ENCODE peak calls at places on chromosome 5, in four cellular contexts. One of them, this sample, is unnamed.

GRCh38 chr5:68287976-68288755 is 72.6 kb downstream of the PIK3R1 start:
- DNase-seq in mesenchymal stem cell: peak; percentile 72
- DNase-seq in DND-41: peak; percentile 69
- DNase-seq in colonic mucosa: peak; percentile 74
- DNase-seq in this sample: peak; percentile 62

GRCh38 chr5:134148316-134148715 is 28.4 kb downstream of the SKP1 start:
- DNase-seq in DND-41: no peak
- DNase-seq in mesenchymal stem cell: no peak
- DNase-seq in colonic mucosa: no peak
- DNase-seq in this sample: no peak

GRCh38 chr5:126920291-126920690 is 110.1 kb downstream of the MARCHF3 start:
- DNase-seq in mesenchymal stem cell: no peak
- DNase-seq in colonic mucosa: no peak
- DNase-seq in DND-41: no peak
- DNase-seq in this sample: peak; percentile 22

GRCh38 chr5:95739857-95740256 is 8.7 kb downstream of the RHOBTB3 start:
- DNase-seq in colonic mucosa: no peak
- DNase-seq in DND-41: no peak
- DNase-seq in mesenchymal stem cell: no peak
- DNase-seq in this sample: no peak

GRCh38 chr5:126814721-126815404 is 37.9 kb downstream of the LMNB1 start:
- DNase-seq in DND-41: no peak
- DNase-seq in mesenchymal stem cell: peak; percentile 39
- DNase-seq in colonic mucosa: no peak
- DNase-seq in this sample: peak; percentile 48

GRCh38 chr5:140076788-140077187 is 33.7 kb upstream of the NRG2 start:
- DNase-seq in colonic mucosa: no peak
- DNase-seq in DND-41: no peak
- DNase-seq in mesenchymal stem cell: no peak
- DNase-seq in this sample: no peak

GRCh38 chr5:35101016-35101415 is 53.3 kb upstream of the AGXT2 start:
- DNase-seq in DND-41: no peak
- DNase-seq in mesenchymal stem cell: no peak
- DNase-seq in colonic mucosa: no peak
- DNase-seq in this sample: no peak

GRCh38 chr5:117667105-117667504 is 1092.5 kb upstream of the SEMA6A start:
- DNase-seq in DND-41: no peak
- DNase-seq in colonic mucosa: no peak
- DNase-seq in mesenchymal stem cell: no peak
- DNase-seq in this sample: no peak

GRCh38 chr5:176985516-176985915 is 21.1 kb downstream of the UIMC1 start:
- DNase-seq in colonic mucosa: no peak
- DNase-seq in DND-41: peak; percentile 65
- DNase-seq in mesenchymal stem cell: no peak
- DNase-seq in this sample: no peak

GRCh38 chr5:181109489-181110013 is 21.4 kb downstream of the OR2V1 start:
- DNase-seq in colonic mucosa: no peak
- DNase-seq in mesenchymal stem cell: no peak
- DNase-seq in DND-41: no peak
- DNase-seq in this sample: no peak

GRCh38 chr5:67146574-67146973 is 50.0 kb downstream of the CD180 start:
- DNase-seq in mesenchymal stem cell: peak; percentile 3
- DNase-seq in colonic mucosa: no peak
- DNase-seq in DND-41: no peak
- DNase-seq in this sample: peak; percentile 77

GRCh38 chr5:120538149-120538548 is 74.0 kb downstream of the PRR16 start:
- DNase-seq in colonic mucosa: no peak
- DNase-seq in DND-41: no peak
- DNase-seq in mesenchymal stem cell: peak; percentile 35
- DNase-seq in this sample: peak; percentile 53

GRCh38 chr5:67161767-67162166 is 34.8 kb downstream of the CD180 start:
- DNase-seq in mesenchymal stem cell: no peak
- DNase-seq in DND-41: no peak
- DNase-seq in colonic mucosa: no peak
- DNase-seq in this sample: no peak

GRCh38 chr5:176596689-176597416 is 13.1 kb downstream of the GPRIN1 start:
- DNase-seq in mesenchymal stem cell: peak; percentile 35
- DNase-seq in colonic mucosa: peak; percentile 54
- DNase-seq in DND-41: no peak
- DNase-seq in this sample: no peak

GRCh38 chr5:171272996-171273970 is 35.8 kb upstream of the TLX3 start:
- DNase-seq in mesenchymal stem cell: peak; percentile 16
- DNase-seq in colonic mucosa: no peak
- DNase-seq in DND-41: peak; percentile 38
- DNase-seq in this sample: peak; percentile 51

GRCh38 chr5:31768046-31768445 is 129.1 kb downstream of the PDZD2 start:
- DNase-seq in mesenchymal stem cell: no peak
- DNase-seq in colonic mucosa: no peak
- DNase-seq in DND-41: no peak
- DNase-seq in this sample: no peak

GRCh38 chr5:66415208-66415607 is 181.0 kb upstream of the MAST4 start:
- DNase-seq in colonic mucosa: no peak
- DNase-seq in DND-41: no peak
- DNase-seq in mesenchymal stem cell: no peak
- DNase-seq in this sample: peak; percentile 22

GRCh38 chr5:35205606-35206005 is 24.7 kb downstream of the PRLR start:
- DNase-seq in colonic mucosa: no peak
- DNase-seq in DND-41: no peak
- DNase-seq in mesenchymal stem cell: no peak
- DNase-seq in this sample: no peak

GRCh38 chr5:165258188-165258855 is 1752.9 kb downstream of the MAT2B start:
- DNase-seq in DND-41: no peak
- DNase-seq in colonic mucosa: no peak
- DNase-seq in mesenchymal stem cell: peak; percentile 33
- DNase-seq in this sample: no peak

GRCh38 chr5:6722015-6722414 is 8.8 kb downstream of the TENT4A start:
- DNase-seq in mesenchymal stem cell: peak; percentile 47
- DNase-seq in colonic mucosa: no peak
- DNase-seq in DND-41: no peak
- DNase-seq in this sample: peak; percentile 52

GRCh38 chr5:84069608-84070179 is 315.0 kb downstream of the EDIL3 start:
- DNase-seq in mesenchymal stem cell: no peak
- DNase-seq in colonic mucosa: no peak
- DNase-seq in DND-41: no peak
- DNase-seq in this sample: no peak

GRCh38 chr5:177371120-177371537 is 13.1 kb upstream of the SLC34A1 start:
- DNase-seq in colonic mucosa: no peak
- DNase-seq in mesenchymal stem cell: no peak
- DNase-seq in DND-41: no peak
- DNase-seq in this sample: no peak

GRCh38 chr5:178223828-178224335 is 8.7 kb downstream of the PHYKPL start:
- DNase-seq in mesenchymal stem cell: no peak
- DNase-seq in colonic mucosa: no peak
- DNase-seq in DND-41: no peak
- DNase-seq in this sample: no peak

GRCh38 chr5:34743878-34744277 is 87.8 kb downstream of the RAI14 start:
- DNase-seq in colonic mucosa: no peak
- DNase-seq in mesenchymal stem cell: peak; percentile 96
- DNase-seq in DND-41: no peak
- DNase-seq in this sample: peak; percentile 81

GRCh38 chr5:179793470-179794139 is at the start of gene LTC4S:
- DNase-seq in DND-41: peak; percentile 60
- DNase-seq in mesenchymal stem cell: no peak
- DNase-seq in colonic mucosa: peak; percentile 67
- DNase-seq in this sample: no peak

GRCh38 chr5:145161384-145161783 is 673.8 kb downstream of the PRELID2 start:
- DNase-seq in DND-41: no peak
- DNase-seq in mesenchymal stem cell: no peak
- DNase-seq in colonic mucosa: no peak
- DNase-seq in this sample: no peak

GRCh38 chr5:139475865-139476651 is 5.3 kb downstream of the SMIM33 start:
- DNase-seq in DND-41: no peak
- DNase-seq in mesenchymal stem cell: no peak
- DNase-seq in colonic mucosa: no peak
- DNase-seq in this sample: no peak

GRCh38 chr5:14328144-14328543 is 185.0 kb downstream of the TRIO start:
- DNase-seq in colonic mucosa: no peak
- DNase-seq in mesenchymal stem cell: no peak
- DNase-seq in DND-41: no peak
- DNase-seq in this sample: no peak

GRCh38 chr5:124658867-124659557 is 87.4 kb downstream of the ZNF608 start:
- DNase-seq in mesenchymal stem cell: no peak
- DNase-seq in DND-41: no peak
- DNase-seq in colonic mucosa: no peak
- DNase-seq in this sample: no peak

GRCh38 chr5:124659798-124660197 is 86.6 kb downstream of the ZNF608 start:
- DNase-seq in DND-41: no peak
- DNase-seq in colonic mucosa: no peak
- DNase-seq in mesenchymal stem cell: no peak
- DNase-seq in this sample: no peak

GRCh38 chr5:124662261-124662781 is 84.1 kb downstream of the ZNF608 start:
- DNase-seq in colonic mucosa: peak; percentile 56
- DNase-seq in mesenchymal stem cell: no peak
- DNase-seq in DND-41: no peak
- DNase-seq in this sample: no peak

GRCh38 chr5:124661317-124662141 is 84.9 kb downstream of the ZNF608 start:
- DNase-seq in colonic mucosa: peak; percentile 57
- DNase-seq in DND-41: no peak
- DNase-seq in mesenchymal stem cell: peak; percentile 90
- DNase-seq in this sample: peak; percentile 60

GRCh38 chr5:124660229-124661093 is 86.0 kb downstream of the ZNF608 start:
- DNase-seq in mesenchymal stem cell: no peak
- DNase-seq in DND-41: no peak
- DNase-seq in colonic mucosa: no peak
- DNase-seq in this sample: peak; percentile 75
- H3K9ac ChIP-seq in mesenchymal stem cell: peak overlapping the region; percentile 70
- H3K9ac ChIP-seq in DND-41: no peak overlapping the region
- H3K9ac ChIP-seq in colonic mucosa: no peak overlapping the region
- H3K9ac ChIP-seq in this sample: peak overlapping the region; percentile 43

DNA sequence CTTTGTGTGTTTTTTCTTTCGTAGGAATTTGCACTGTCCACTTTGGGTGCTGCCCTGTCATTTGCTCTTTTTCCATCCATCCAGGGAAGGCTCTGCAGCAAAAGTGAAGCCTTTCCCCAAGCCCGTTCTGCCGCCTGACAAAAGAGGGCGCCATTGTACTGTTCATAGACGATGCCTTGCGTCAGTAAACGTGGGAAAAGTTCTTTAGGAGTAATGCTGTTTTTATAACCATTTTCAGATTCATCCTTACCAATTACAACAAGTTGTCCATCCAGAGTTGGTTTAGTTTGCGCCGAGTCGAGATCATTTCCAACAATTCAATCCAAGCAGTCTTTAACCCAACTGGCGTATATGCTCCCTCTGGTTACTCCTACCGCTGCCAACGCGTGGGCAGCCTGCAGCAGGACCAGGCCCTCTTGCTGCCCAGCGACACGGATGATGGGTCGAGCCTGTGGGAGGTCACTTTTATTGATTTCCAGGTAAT is 34.3 kb upstream of the RPS23 start:
- DNase-seq in mesenchymal stem cell: peak; percentile 83
- DNase-seq in colonic mucosa: peak; percentile 69
- DNase-seq in DND-41: peak; percentile 84
- DNase-seq in this sample: peak; percentile 95
- H3K4me3 ChIP-seq in mesenchymal stem cell: no peak overlapping the region
- H3K4me3 ChIP-seq in colonic mucosa: no peak overlapping the region
- H3K4me3 ChIP-seq in DND-41: no peak overlapping the region
- H3K4me3 ChIP-seq in this sample: no peak overlapping the region

GRCh38 chr5:161332343-161332742 is 214.2 kb downstream of the GABRB2 start:
- DNase-seq in mesenchymal stem cell: no peak
- DNase-seq in DND-41: no peak
- DNase-seq in colonic mucosa: no peak
- DNase-seq in this sample: no peak

GRCh38 chr5:161333194-161333880 is 213.2 kb downstream of the GABRB2 start:
- DNase-seq in mesenchymal stem cell: no peak
- DNase-seq in colonic mucosa: no peak
- DNase-seq in DND-41: no peak
- DNase-seq in this sample: no peak
- H3K4me1 ChIP-seq in mesenchymal stem cell: no peaks in the 10 kb centered on the region
- H3K4me1 ChIP-seq in colonic mucosa: no peaks in the 10 kb centered on the region
- H3K4me1 ChIP-seq in DND-41: no peaks in the 10 kb centered on the region
- H3K4me1 ChIP-seq in this sample: no peaks in the 10 kb centered on the region

DNA sequence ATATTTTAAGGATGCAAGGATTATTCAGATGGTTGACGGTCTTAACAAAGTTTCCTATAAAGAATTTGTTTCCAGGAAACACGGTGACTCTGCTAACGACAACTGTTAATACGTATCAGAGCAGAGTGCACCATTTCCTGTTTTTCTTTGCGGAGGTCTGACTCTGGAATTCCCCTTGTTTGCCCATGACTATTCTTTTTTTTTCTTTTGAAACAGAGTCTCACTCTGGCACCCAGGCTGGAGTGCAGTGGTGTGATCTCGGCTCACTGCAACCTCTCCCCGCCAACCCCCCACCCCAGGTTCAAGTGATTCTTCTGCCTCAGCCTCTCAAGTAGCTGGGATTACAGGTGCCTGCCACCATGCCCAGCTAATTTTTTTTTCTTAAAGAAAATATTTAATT is 115.9 kb downstream of the CDC42SE2 start:
- DNase-seq in colonic mucosa: no peak
- DNase-seq in DND-41: peak; percentile 48
- DNase-seq in mesenchymal stem cell: peak; percentile 95
- DNase-seq in this sample: no peak
- H3K9ac ChIP-seq in colonic mucosa: no peak overlapping the region
- H3K9ac ChIP-seq in DND-41: no peak overlapping the region
- H3K9ac ChIP-seq in mesenchymal stem cell: no peak overlapping the region
- H3K9ac ChIP-seq in this sample: no peak overlapping the region

GRCh38 chr5:131387236-131387635 is 123.4 kb downstream of the CDC42SE2 start:
- DNase-seq in mesenchymal stem cell: no peak
- DNase-seq in DND-41: no peak
- DNase-seq in colonic mucosa: no peak
- DNase-seq in this sample: no peak
- H3K4me3 ChIP-seq in mesenchymal stem cell: no peak overlapping the region
- H3K4me3 ChIP-seq in DND-41: no peak overlapping the region
- H3K4me3 ChIP-seq in colonic mucosa: no peak overlapping the region
- H3K4me3 ChIP-seq in this sample: no peak overlapping the region

DNA sequence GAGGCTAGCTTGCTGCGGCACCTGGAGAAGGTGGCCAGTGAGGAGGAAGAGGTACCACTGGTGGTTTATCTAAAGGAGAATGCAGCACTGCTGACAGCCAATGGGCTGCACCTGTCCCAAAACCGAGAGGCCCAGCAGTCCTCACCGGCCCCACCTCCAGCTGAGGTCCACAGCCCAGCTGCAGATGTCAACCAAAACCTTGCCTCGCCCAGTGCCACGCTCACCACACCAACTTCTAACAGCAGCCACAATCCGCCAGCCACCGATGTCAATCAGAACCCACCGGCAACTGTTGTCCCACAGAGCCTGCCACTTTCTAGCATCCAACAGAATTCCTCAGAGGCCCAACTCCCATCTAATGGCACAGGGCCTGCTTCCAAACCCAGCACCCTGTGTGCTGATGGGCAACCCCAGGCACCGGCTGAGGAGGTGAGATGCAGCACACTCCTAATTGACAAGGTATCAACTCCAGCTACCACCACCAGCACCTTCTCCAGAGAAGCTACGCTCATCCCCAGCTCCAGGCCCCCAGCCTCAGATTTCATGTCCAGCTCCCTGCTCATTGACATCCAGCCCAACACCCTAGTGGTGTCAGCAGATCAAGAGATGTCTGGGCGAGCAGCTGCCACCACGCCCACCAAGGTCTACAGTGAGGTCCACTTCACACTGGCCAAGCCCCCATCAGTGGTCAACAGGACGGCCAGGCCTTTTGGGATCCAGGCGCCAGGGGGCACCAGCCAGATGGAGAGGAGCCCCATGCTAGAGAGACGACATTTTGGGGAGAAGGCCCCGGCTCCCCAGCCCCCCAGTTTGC is 8.0 kb downstream of the SYNPO start:
- DNase-seq in colonic mucosa: no peak
- DNase-seq in DND-41: no peak
- DNase-seq in mesenchymal stem cell: no peak
- DNase-seq in this sample: no peak
- H3K4me1 ChIP-seq in colonic mucosa: no peaks in the 10 kb centered on the region
- H3K4me1 ChIP-seq in DND-41: no peaks in the 10 kb centered on the region
- H3K4me1 ChIP-seq in mesenchymal stem cell: peaks cover 29% of the 10 kb centered on the region
- H3K4me1 ChIP-seq in this sample: peaks cover 38% of the 10 kb centered on the region

This sample was measured in adipocyte.